ENCODE peak calls at places on chromosome 21, in eight cellular contexts. K is esophagus muscularis mucosa; J is AG10803; C is GM13977; R is progenitor cell of endocrine pancreas; Y is lower lobe of right lung; P is bronchial epithelial cell; N is CD4-positive, alpha-beta T cell. U is an unnamed sample.

GRCh38 chr21:20313013-20313412 is 685.2 kb upstream of the NCAM2 start:
- DNase-seq in K (no peak), J (no peak), C (no peak), R (no peak), Y (no peak), P (no peak), N (no peak), U (no peak)

GRCh38 chr21:17146426-17146825 is 366.4 kb upstream of the CXADR start:
- DNase-seq in K (no peak), J (no peak), C (no peak), R (no peak), Y (no peak), P (no peak), N (no peak), U (no peak)

GRCh38 chr21:17371470-17371869 is 141.4 kb upstream of the CXADR start:
- DNase-seq in K (no peak), J (peak; percentile 1), C (no peak), R (no peak), Y (no peak), P (peak; percentile 53), N (no peak), U (no peak)

GRCh38 chr21:31347435-31348032 is 3.5 kb upstream of the TIAM1 start:
- DNase-seq in K (no peak), J (peak; percentile 16), C (no peak), R (no peak), Y (no peak), P (peak; percentile 62), N (no peak), U (no peak)

GRCh38 chr21:37827878-37828277 is 88.4 kb downstream of the KCNJ6 start:
- DNase-seq in K (no peak), J (no peak), C (no peak), R (no peak), Y (no peak), P (no peak), N (no peak), U (no peak)

GRCh38 chr21:29075706-29076447 is 2.4 kb upstream of the CCT8 start:
- DNase-seq in K (no peak), J (no peak), C (no peak), R (no peak), Y (no peak), P (peak; percentile 98), N (no peak), U (no peak)

GRCh38 chr21:14361958-14362357 is 21.0 kb downstream of the HSPA13 start:
- DNase-seq in K (no peak), J (no peak), C (no peak), R (no peak), Y (no peak), P (peak; percentile 98), N (no peak), U (no peak)

GRCh38 chr21:34534522-34534921 is 22.5 kb upstream of the KCNE1 start:
- DNase-seq in K (no peak), J (peak; percentile 80), C (no peak), R (no peak), Y (no peak), P (no peak), N (no peak), U (no peak)

GRCh38 chr21:32604484-32604883 is 7.7 kb downstream of the CFAP298 start:
- DNase-seq in K (no peak), J (no peak), C (no peak), R (no peak), Y (no peak), P (no peak), N (no peak), U (no peak)

GRCh38 chr21:32257952-32258785 is 20.7 kb downstream of the MIS18A start:
- DNase-seq in K (no peak), J (peak; percentile 84), C (peak; percentile 72), R (peak; percentile 59), Y (peak; percentile 57), P (peak; percentile 61), N (no peak), U (peak; percentile 82)

GRCh38 chr21:31710586-31710985 is 21.3 kb downstream of the SCAF4 start:
- DNase-seq in K (no peak), J (peak; percentile 91), C (no peak), R (no peak), Y (no peak), P (no peak), N (no peak), U (no peak)

GRCh38 chr21:41133896-41134522 is 34.0 kb upstream of the BACE2 start:
- DNase-seq in K (no peak), J (peak; percentile 68), C (peak; percentile 62), R (no peak), Y (no peak), P (peak; percentile 47), N (no peak), U (no peak)

GRCh38 chr21:33229776-33230517 is at the start of gene IFNAR2:
- DNase-seq in K (no peak), J (peak; percentile 42), C (peak; percentile 96), R (peak; percentile 75), Y (peak; percentile 87), P (no peak), N (peak; percentile 61), U (peak; percentile 78)

GRCh38 chr21:32653326-32653901 is 41.2 kb upstream of the CFAP298 start:
- DNase-seq in K (no peak), J (peak; percentile 5), C (peak; percentile 58), R (no peak), Y (no peak), P (peak; percentile 31), N (no peak), U (no peak)

GRCh38 chr21:41121785-41122415 is 46.1 kb upstream of the BACE2 start:
- DNase-seq in K (peak; percentile 97), J (peak; percentile 76), C (no peak), R (peak; percentile 71), Y (peak; percentile 80), P (peak; percentile 62), N (peak; percentile 7), U (peak; percentile 88)

GRCh38 chr21:22200378-22201092 is 1202.3 kb downstream of the NCAM2 start:
- DNase-seq in K (no peak), J (no peak), C (no peak), R (no peak), Y (no peak), P (peak; percentile 23), N (no peak), U (no peak)

GRCh38 chr21:43619856-43620255 is 39.4 kb downstream of the HSF2BP start:
- DNase-seq in K (no peak), J (no peak), C (no peak), R (no peak), Y (no peak), P (no peak), N (no peak), U (no peak)

GRCh38 chr21:34202553-34203332 is 129.4 kb downstream of the MRPS6 start:
- DNase-seq in K (no peak), J (no peak), C (peak; percentile 36), R (peak; percentile 14), Y (peak; percentile 68), P (no peak), N (no peak), U (peak; percentile 84)

GRCh38 chr21:17736072-17736471 is 83.1 kb downstream of the C21orf91 start:
- DNase-seq in K (no peak), J (no peak), C (no peak), R (no peak), Y (no peak), P (no peak), N (no peak), U (no peak)

GRCh38 chr21:17495680-17496079 is 17.2 kb upstream of the CXADR start:
- DNase-seq in K (no peak), J (peak; percentile 12), C (no peak), R (no peak), Y (no peak), P (no peak), N (no peak), U (no peak)

GRCh38 chr21:37748351-37748750 is 167.9 kb downstream of the KCNJ6 start:
- DNase-seq in K (no peak), J (no peak), C (no peak), R (no peak), Y (no peak), P (no peak), N (no peak), U (no peak)

GRCh38 chr21:34199121-34199910 is 125.9 kb downstream of the MRPS6 start:
- DNase-seq in K (peak; percentile 87), J (no peak), C (no peak), R (no peak), Y (no peak), P (no peak), N (no peak), U (no peak)

GRCh38 chr21:14383596-14384210 is 757 bp upstream of the HSPA13 start:
- DNase-seq in K (no peak), J (peak; percentile 38), C (no peak), R (no peak), Y (no peak), P (no peak), N (no peak), U (no peak)

GRCh38 chr21:14382835-14383595 is at the start of gene HSPA13:
- DNase-seq in K (peak; percentile 100), J (peak; percentile 100), C (peak; percentile 91), R (peak; percentile 97), Y (peak; percentile 100), P (peak; percentile 98), N (peak; percentile 99), U (peak; percentile 100)

GRCh38 chr21:33406493-33406892 is 3.3 kb downstream of the IFNGR2 start:
- DNase-seq in K (no peak), J (no peak), C (no peak), R (no peak), Y (no peak), P (no peak), N (no peak), U (no peak)

GRCh38 chr21:42570362-42570761 is 56.7 kb downstream of the SLC37A1 start:
- DNase-seq in K (no peak), J (no peak), C (no peak), R (no peak), Y (no peak), P (no peak), N (no peak), U (peak; percentile 50)
- TF ChIP-seq CTCF in K (no peak), J (no peak), C (no peak), R (no peak), Y (no peak), P (no peak), N (no peak), U (no peak)

DNA sequence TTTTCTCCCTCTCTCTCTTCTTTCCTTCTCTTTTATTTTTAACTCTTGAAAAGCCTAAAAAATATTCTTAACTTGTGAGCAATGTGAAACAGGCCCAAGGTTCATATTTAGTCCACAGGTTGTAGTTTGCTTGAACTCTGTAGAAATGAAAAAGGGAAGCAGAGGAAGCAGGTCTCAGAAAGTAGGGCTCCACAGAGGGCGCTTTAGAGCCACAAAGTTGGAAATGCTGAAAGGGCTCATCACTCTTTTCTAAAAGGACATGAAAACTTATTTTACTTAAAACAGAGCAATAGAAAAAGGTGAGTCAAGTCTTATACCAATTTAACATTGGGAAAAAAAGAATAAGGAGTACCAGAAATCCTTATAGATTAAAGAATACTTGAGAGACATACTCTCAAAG is 247.0 kb downstream of the USP25 start:
- DNase-seq in K (no peak), J (no peak), C (no peak), R (no peak), Y (no peak), P (no peak), N (no peak), U (no peak)
- TF ChIP-seq CTCF in K (no peak), J (peak; percentile 47), C (no peak), R (peak; percentile 41), Y (no peak), P (peak; percentile 25), N (no peak), U (no peak)

GRCh38 chr21:35711213-35711612 is 349.1 kb downstream of the SETD4 start:
- DNase-seq in K (no peak), J (no peak), C (no peak), R (no peak), Y (no peak), P (no peak), N (no peak), U (no peak)
- TF ChIP-seq CTCF in K (no peak), J (no peak), C (no peak), R (no peak), Y (no peak), P (no peak), N (no peak), U (no peak)

GRCh38 chr21:44761011-44761729 is 40.5 kb downstream of the UBE2G2 start:
- DNase-seq in K (no peak), J (no peak), C (no peak), R (no peak), Y (no peak), P (peak; percentile 31), N (no peak), U (no peak)
- TF ChIP-seq CTCF in K (no peak), J (peak; percentile 10), C (peak; percentile 23), R (peak; percentile 66), Y (peak; percentile 30), P (peak; percentile 61), N (peak; percentile 30), U (no peak)